ENCODE peak calls at places on chromosomes 5 and 9, in six cellular contexts. Y is astrocyte, B is sigmoid colon, I is PC-9, D is H9, W is foreskin fibroblast. C is an unnamed sample.

GRCh38 chr9:97441729-97442128 is 29.8 kb downstream of the TDRD7 start:
- DNase-seq in B (no peak), I (peak), D (no peak), W (no peak), Y (peak), C (no peak)

GRCh38 chr9:113431181-113431580 is 20.6 kb downstream of the C9orf43 start:
- DNase-seq in B (no peak), Y (no peak), I (no peak), W (no peak), D (no peak), C (no peak)

GRCh38 chr9:1173211-1173610 is 123.1 kb downstream of the DMRT2 start:
- DNase-seq in B (no peak), Y (no peak), W (peak), D (no peak), I (no peak), C (no peak)

GRCh38 chr9:88988796-88989641 is 2.2 kb upstream of the S1PR3 start:
- DNase-seq in W (peak), D (no peak), I (peak), Y (no peak), B (no peak), C (no peak)

GRCh38 chr5:146832985-146833732 is 45.4 kb downstream of the PPP2R2B start:
- DNase-seq in D (no peak), W (no peak), Y (peak), B (no peak), I (no peak), C (no peak)

GRCh38 chr5:42894057-42894456 is 82.4 kb upstream of the SELENOP start:
- DNase-seq in D (peak), B (no peak), W (peak), Y (no peak), I (no peak), C (no peak)

GRCh38 chr5:144468542-144468941 is 297.9 kb downstream of the KCTD16 start:
- DNase-seq in B (no peak), I (no peak), D (no peak), W (no peak), Y (peak), C (no peak)

GRCh38 chr5:110017854-110018253 is 328.1 kb downstream of the MAN2A1 start:
- DNase-seq in Y (no peak), W (no peak), I (no peak), B (no peak), D (no peak), C (no peak)

GRCh38 chr9:73260506-73260905 is 108.8 kb downstream of the ANXA1 start:
- DNase-seq in Y (no peak), W (no peak), B (no peak), D (no peak), I (no peak), C (no peak)

GRCh38 chr9:133738039-133738805 is at the start of gene SARDH:
- DNase-seq in Y (peak), D (peak), W (peak), I (peak), B (peak), C (no peak)

GRCh38 chr5:170338933-170339779 is 41.6 kb upstream of the LCP2 start:
- DNase-seq in B (peak), W (no peak), Y (no peak), D (peak), I (no peak), C (no peak)

GRCh38 chr5:9124071-9124470 is 421.8 kb downstream of the SEMA5A start:
- DNase-seq in Y (no peak), D (no peak), B (no peak), I (no peak), W (no peak), C (no peak)

GRCh38 chr5:37722236-37723146 is 117.3 kb downstream of the GDNF start:
- DNase-seq in W (peak), Y (peak), B (no peak), D (no peak), I (peak), C (no peak)

GRCh38 chr9:7780261-7780988 is 19.2 kb downstream of the DMAC1 start:
- DNase-seq in D (no peak), I (no peak), B (no peak), W (peak), Y (peak), C (no peak)

GRCh38 chr5:128412145-128412930 is 125.7 kb downstream of the FBN2 start:
- DNase-seq in D (no peak), I (no peak), Y (peak), W (no peak), B (no peak), C (no peak)

GRCh38 chr9:15480028-15480427 is 30.7 kb downstream of the PSIP1 start:
- DNase-seq in B (no peak), W (no peak), D (no peak), I (no peak), Y (no peak), C (no peak)

GRCh38 chr5:89065919-89066318 is 182.9 kb upstream of the MEF2C start:
- DNase-seq in B (no peak), W (no peak), I (no peak), Y (no peak), D (no peak), C (no peak)

GRCh38 chr9:38405841-38406240 is 13.3 kb downstream of the ALDH1B1 start:
- DNase-seq in B (no peak), D (no peak), Y (peak), I (no peak), W (no peak), C (peak)

GRCh38 chr5:141812512-141812911 is 65.7 kb downstream of the PCDH1 start:
- DNase-seq in Y (no peak), I (no peak), W (no peak), B (no peak), D (no peak), C (no peak)

GRCh38 chr5:141816598-141817399 is 61.4 kb downstream of the PCDH1 start:
- DNase-seq in I (no peak), B (no peak), D (peak), W (no peak), Y (no peak), C (no peak)

GRCh38 chr5:141815796-141816180 is 62.4 kb downstream of the PCDH1 start:
- DNase-seq in Y (no peak), B (no peak), D (no peak), I (no peak), W (no peak), C (no peak)

GRCh38 chr5:141815051-141815795 is 63.0 kb downstream of the PCDH1 start:
- DNase-seq in I (no peak), B (no peak), D (no peak), Y (no peak), W (no peak), C (no peak)

GRCh38 chr5:141814064-141814982 is 63.9 kb downstream of the PCDH1 start:
- DNase-seq in W (peak), B (no peak), Y (no peak), I (no peak), D (peak), C (no peak)
- TF ChIP-seq CTCF in W (peak), B (no peak), Y (peak), I (peak), D (peak), C (peak)

GRCh38 chr5:107100121-107100520 is 570.6 kb downstream of the EFNA5 start:
- DNase-seq in W (no peak), Y (peak), D (no peak), B (no peak), I (no peak), C (no peak)

GRCh38 chr5:107103522-107103921 is 567.2 kb downstream of the EFNA5 start:
- DNase-seq in Y (no peak), B (no peak), W (no peak), I (no peak), D (no peak), C (no peak)

GRCh38 chr5:107104040-107104773 is 566.5 kb downstream of the EFNA5 start:
- DNase-seq in B (no peak), I (no peak), Y (no peak), W (no peak), D (peak), C (no peak)

GRCh38 chr5:107108111-107108510 is 562.6 kb downstream of the EFNA5 start:
- DNase-seq in B (no peak), I (no peak), Y (no peak), D (no peak), W (no peak), C (no peak)

DNA sequence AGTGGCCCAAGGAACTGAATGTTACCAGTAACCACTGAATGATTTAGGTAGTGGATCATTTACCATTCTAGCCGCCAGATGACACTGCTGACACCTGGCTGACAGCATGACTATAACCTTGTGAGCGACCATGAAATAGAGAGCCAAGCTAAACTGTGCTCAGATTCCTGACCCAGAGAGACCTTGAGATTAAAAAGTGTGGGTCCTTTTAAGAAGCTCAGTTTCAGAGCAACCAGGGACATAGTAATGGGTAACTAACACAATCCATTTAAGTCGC is 566.0 kb downstream of the EFNA5 start:
- DNase-seq in W (no peak), D (no peak), B (no peak), Y (no peak), I (no peak), C (no peak)
- TF ChIP-seq CTCF in W (no peak), D (peak), B (no peak), Y (no peak), I (peak), C (peak)

DNA sequence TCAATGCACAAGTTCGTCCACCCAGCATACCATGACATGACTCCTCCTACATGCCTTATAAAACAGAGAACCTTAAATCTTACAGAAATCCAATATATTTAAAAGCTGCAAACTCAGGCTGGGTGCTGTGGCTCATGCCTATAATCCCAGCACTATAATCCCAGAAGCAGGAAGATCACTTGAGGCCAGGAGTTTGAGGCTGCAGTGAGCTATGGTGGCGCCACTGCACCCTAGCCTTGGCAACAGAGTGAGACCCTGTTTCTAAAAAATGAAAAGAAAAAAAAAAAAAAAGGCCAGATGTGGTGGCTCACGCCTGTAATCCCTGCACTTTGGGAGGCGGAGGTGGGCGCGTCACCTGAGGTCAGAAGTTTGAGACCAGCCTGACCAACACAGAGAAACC is 68.7 kb downstream of the MTMR12 start:
- DNase-seq in I (no peak), B (no peak), D (no peak), W (no peak), Y (no peak), C (no peak)
- TF ChIP-seq CTCF in I (no peak), B (no peak), D (peak), W (no peak), Y (no peak), C (no peak)

GRCh38 chr9:137070906-137071275 is 534 bp upstream of the SAPCD2 start:
- DNase-seq in Y (no peak), B (no peak), I (no peak), D (no peak), W (no peak), C (no peak)
- TF ChIP-seq CTCF in Y (no peak), B (no peak), I (no peak), D (peak), W (no peak), C (peak)

DNA sequence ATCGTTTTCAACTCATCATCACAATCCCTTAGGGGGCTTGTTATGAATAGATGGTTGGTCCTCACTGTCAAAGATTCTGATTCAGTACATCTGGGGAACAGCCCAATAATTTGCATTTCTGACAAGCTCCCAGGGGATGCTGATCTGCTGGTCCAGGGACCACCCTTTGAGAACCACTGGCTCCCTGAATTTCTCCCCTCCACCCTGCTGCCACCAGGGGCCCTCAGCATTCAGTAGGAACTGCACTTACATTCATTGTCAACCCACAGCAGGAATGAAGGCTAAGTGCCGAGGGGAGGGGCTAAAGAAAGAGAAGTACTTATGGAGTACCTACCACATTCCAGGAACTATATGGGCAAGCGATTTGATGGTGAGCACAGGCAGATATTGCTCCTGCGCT is 85.9 kb downstream of the BOD1 start:
- DNase-seq in B (no peak), D (peak), Y (no peak), I (no peak), W (no peak), C (no peak)
- TF ChIP-seq CTCF in B (no peak), D (peak), Y (no peak), I (no peak), W (no peak), C (peak)

GRCh38 chr9:108724122-108724521 is 131.7 kb downstream of the ACTL7B start:
- DNase-seq in Y (no peak), I (no peak), D (no peak), W (no peak), B (no peak), C (no peak)
- TF ChIP-seq CTCF in Y (no peak), I (no peak), D (no peak), W (no peak), B (no peak), C (no peak)

GRCh38 chr9:17793713-17794622 is 215.1 kb downstream of the SH3GL2 start:
- DNase-seq in W (peak), I (no peak), D (peak), Y (no peak), B (no peak), C (no peak)
- TF ChIP-seq CTCF in W (peak), I (peak), D (peak), Y (peak), B (no peak), C (peak)

DNA sequence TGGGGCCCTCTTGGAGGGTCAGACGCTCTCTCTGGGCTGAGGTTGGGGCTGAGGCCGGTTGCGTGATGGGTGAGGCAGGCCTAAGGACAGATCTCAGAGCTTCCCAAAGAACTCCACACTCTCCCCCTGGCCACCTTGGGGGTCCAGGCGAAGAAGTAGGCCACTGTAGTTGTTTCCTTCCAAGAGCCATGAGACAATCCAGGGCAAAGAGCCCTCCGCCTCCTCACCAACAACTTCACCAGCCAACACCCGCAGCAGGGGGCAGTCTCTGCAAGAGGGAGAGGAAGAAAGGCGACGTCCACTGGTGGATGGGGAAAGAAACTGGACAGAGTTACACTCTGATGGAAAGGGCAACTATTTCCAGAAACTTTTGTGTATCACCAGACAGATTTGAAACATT is 10.7 kb downstream of the SLC35A4 start:
- DNase-seq in B (peak), I (no peak), Y (no peak), W (peak), D (peak), C (no peak)
- TF ChIP-seq CTCF in B (no peak), I (no peak), Y (no peak), W (peak), D (peak), C (peak)

GRCh38 chr9:35814841-35815543 is at the start of gene HINT2:
- DNase-seq in W (peak), Y (peak), D (peak), I (peak), B (peak), C (peak)

GRCh38 chr9:35814106-35814840 is 569 bp downstream of the HINT2 start:
- DNase-seq in B (peak), I (peak), Y (peak), W (peak), D (peak), C (no peak)

GRCh38 chr9:35818341-35818740 is 3.5 kb upstream of the HINT2 start:
- DNase-seq in B (no peak), Y (no peak), D (no peak), W (no peak), I (no peak), C (no peak)

GRCh38 chr9:35813434-35814105 is 1.3 kb downstream of the HINT2 start:
- DNase-seq in I (no peak), Y (no peak), B (no peak), D (peak), W (peak), C (peak)

GRCh38 chr9:35816708-35817107 is 1.9 kb upstream of the HINT2 start:
- DNase-seq in D (peak), W (no peak), Y (no peak), I (no peak), B (no peak), C (no peak)
- TF ChIP-seq CTCF in D (peak), W (no peak), Y (no peak), I (no peak), B (no peak), C (peak)

DNA sequence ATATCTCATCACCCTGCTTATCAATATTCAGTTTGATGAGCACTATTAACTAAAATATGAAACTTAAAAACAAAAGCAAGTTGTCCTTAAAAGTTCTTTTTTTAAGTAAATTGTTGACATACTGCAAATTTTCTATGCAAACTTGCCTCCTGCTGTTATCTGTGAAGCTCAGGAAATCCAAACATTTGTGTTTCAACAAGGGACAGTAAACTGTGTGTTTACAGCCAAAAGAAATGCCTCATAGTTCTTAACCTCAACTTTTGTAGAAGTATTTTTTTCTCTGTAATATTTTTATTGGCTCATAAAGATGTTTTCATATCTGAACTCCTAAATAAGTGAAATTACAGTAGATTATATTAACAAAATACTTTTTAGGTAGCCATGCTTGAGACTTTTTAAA is 7.6 kb upstream of the TTC23L start:
- DNase-seq in D (no peak), B (no peak), I (no peak), Y (no peak), W (no peak), C (no peak)
- TF ChIP-seq CTCF in D (no peak), B (no peak), I (no peak), Y (no peak), W (no peak), C (no peak)

C was measured in chondrocyte.